ENCODE peak calls at places on chromosomes 5 and 9, in four cellular contexts. G, M, L and H are unnamed samples.

GRCh38 chr5:93886917-93887361 is 145.5 kb upstream of the POU5F2 start:
- DNase-seq in G (no peak), L (no peak), M (no peak), H (no peak)

GRCh38 chr9:91302831-91303230 is 58.9 kb downstream of the AUH start:
- DNase-seq in G (no peak), M (no peak), L (no peak), H (no peak)

GRCh38 chr9:132826131-132826530 is 52.0 kb downstream of the AK8 start:
- DNase-seq in G (no peak), M (no peak), L (no peak), H (no peak)

GRCh38 chr5:38765461-38765861 is 80.4 kb upstream of the OSMR start:
- DNase-seq in M (no peak), L (no peak), G (no peak), H (no peak)

GRCh38 chr9:36970007-36970888 is 63.8 kb downstream of the PAX5 start:
- DNase-seq in L (no peak), M (no peak), G (no peak), H (no peak)

GRCh38 chr5:65535529-65535987 is 27.4 kb downstream of the CENPK start:
- DNase-seq in M (no peak), G (no peak), L (no peak), H (no peak)

GRCh38 chr5:179907570-179908324 is at the start of gene TBC1D9B:
- DNase-seq in L (peak), M (peak), G (peak), H (peak)

GRCh38 chr5:34658023-34658422 is 1.9 kb downstream of the RAI14 start:
- DNase-seq in L (no peak), M (no peak), G (no peak), H (peak)

GRCh38 chr9:23701291-23701690 is 124.7 kb downstream of the ELAVL2 start:
- DNase-seq in M (no peak), L (no peak), G (no peak), H (no peak)

GRCh38 chr5:173771058-173771742 is 116.9 kb upstream of the CPEB4 start:
- DNase-seq in G (no peak), M (peak), L (no peak), H (peak)

GRCh38 chr9:81372628-81373191 is 316.6 kb downstream of the TLE1 start:
- DNase-seq in G (peak), L (no peak), M (no peak), H (no peak)

GRCh38 chr9:134005381-134005780 is 13.3 kb upstream of the VAV2 start:
- DNase-seq in G (no peak), L (no peak), M (no peak), H (no peak)

GRCh38 chr5:134527156-134527960 is 1.9 kb downstream of the JADE2 start:
- DNase-seq in M (peak), G (peak), L (peak), H (peak)

GRCh38 chr5:9546973-9547947 is 1.4 kb upstream of the SEMA5A start:
- DNase-seq in M (peak), L (no peak), G (no peak), H (peak)

GRCh38 chr5:141940695-141941271 is 17.1 kb downstream of the DELE1 start:
- DNase-seq in M (no peak), G (no peak), L (no peak), H (peak)

GRCh38 chr9:134424818-134425217 is 98.6 kb downstream of the RXRA start:
- DNase-seq in G (no peak), M (no peak), L (no peak), H (peak)

GRCh38 chr5:167852515-167852914 is 438.9 kb upstream of the WWC1 start:
- DNase-seq in G (no peak), L (no peak), M (no peak), H (no peak)